ENCODE peak calls at places on chromosome 14, in four cellular contexts. T is WTC11, N is AG09319, W is kidney. F is an unnamed sample.

GRCh38 chr14:29111554-29111953 is 345.0 kb downstream of the FOXG1 start:
- DNase-seq in T (no peak), N (no peak), W (no peak), F (no peak)

GRCh38 chr14:68464716-68465115 is 328.2 kb downstream of the ZFP36L1 start:
- DNase-seq in T (no peak), N (no peak), W (no peak), F (no peak)

GRCh38 chr14:60590907-60591510 is 58.3 kb downstream of the SIX1 start:
- DNase-seq in T (no peak), N (no peak), W (no peak), F (no peak)

GRCh38 chr14:69650948-69651369 is 39.6 kb downstream of the SUSD6 start:
- DNase-seq in T (no peak), N (no peak), W (no peak), F (no peak)

GRCh38 chr14:73339846-73340565 is 102.7 kb downstream of the PAPLN start:
- DNase-seq in T (no peak), N (no peak), W (no peak), F (no peak)

GRCh38 chr14:94612174-94612573 is at the start of gene SERPINA3:
- DNase-seq in T (no peak), N (no peak), W (no peak), F (no peak)

GRCh38 chr14:94630396-94630795 is 18.2 kb downstream of the SERPINA3 start:
- DNase-seq in T (no peak), N (no peak), W (no peak), F (no peak)

GRCh38 chr14:20476795-20477194 is 7.6 kb downstream of the PNP start:
- DNase-seq in T (no peak), N (no peak), W (no peak), F (no peak)

GRCh38 chr14:64737391-64738305 is 33.4 kb downstream of the PLEKHG3 start:
- DNase-seq in T (no peak), N (no peak), W (peak), F (no peak)

GRCh38 chr14:69804902-69805301 is 7.9 kb upstream of the SLC10A1 start:
- DNase-seq in T (no peak), N (no peak), W (no peak), F (no peak)

GRCh38 chr14:73997108-73997943 is 21.8 kb downstream of the ENTPD5 start:
- DNase-seq in T (no peak), N (no peak), W (no peak), F (no peak)

GRCh38 chr14:105455766-105456660 is 18.6 kb upstream of the CRIP2 start:
- DNase-seq in T (no peak), N (no peak), W (no peak), F (no peak)

GRCh38 chr14:62462996-62463395 is 582.3 kb downstream of the KCNH5 start:
- DNase-seq in T (no peak), N (no peak), W (no peak), F (no peak)

GRCh38 chr14:65558363-65558762 is 145.8 kb downstream of the FUT8 start:
- DNase-seq in T (no peak), N (no peak), W (no peak), F (no peak)

GRCh38 chr14:93114713-93115068 is 1.0 kb downstream of the ITPK1 start:
- DNase-seq in T (peak), N (no peak), W (peak), F (peak)

DNA sequence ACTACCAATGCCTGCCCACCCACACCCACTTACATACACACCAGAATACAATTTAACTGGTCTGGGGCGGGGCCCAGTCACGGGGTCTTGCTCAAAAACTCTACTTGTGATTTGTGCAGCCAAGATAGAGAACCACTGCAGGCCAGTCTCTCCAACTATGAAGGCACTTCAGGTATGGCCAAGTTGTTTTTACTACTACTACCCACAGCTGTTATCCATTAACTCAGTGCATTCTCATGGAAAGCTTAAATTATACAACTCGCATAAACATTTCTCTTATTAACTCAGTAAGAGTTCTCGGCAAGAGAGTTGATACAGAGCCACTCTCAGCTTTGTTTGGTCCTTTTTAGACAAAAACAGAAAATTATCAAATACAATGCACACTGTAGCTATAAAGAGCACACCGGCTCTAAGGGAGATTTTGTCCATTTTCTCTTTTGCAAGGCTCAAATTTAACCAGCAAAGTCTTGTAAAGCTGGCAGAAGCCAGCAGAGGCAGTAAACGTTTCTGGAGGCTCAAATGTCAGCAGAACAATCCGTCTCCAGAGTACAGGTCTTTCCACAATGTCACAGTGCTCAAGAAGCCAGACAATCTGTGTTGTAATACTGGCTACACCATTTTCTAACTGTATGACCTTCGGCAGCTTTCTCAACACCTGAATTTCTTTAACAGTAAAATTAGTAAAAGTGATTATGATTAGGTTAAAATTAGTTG is 85.9 kb downstream of the PTGER2 start:
- DNase-seq in T (no peak), N (no peak), W (no peak), F (no peak)
- TF ChIP-seq CTCF in T (no peak), N (peak), W (peak), F (no peak)

GRCh38 chr14:45290547-45290946 is 37.5 kb upstream of the MIS18BP1 start:
- DNase-seq in T (no peak), N (no peak), W (no peak), F (no peak)

GRCh38 chr14:45287609-45288008 is 34.6 kb upstream of the MIS18BP1 start:
- DNase-seq in T (no peak), N (no peak), W (no peak), F (no peak)

GRCh38 chr14:45284802-45285201 is 31.8 kb upstream of the MIS18BP1 start:
- DNase-seq in T (no peak), N (no peak), W (no peak), F (no peak)
- TF ChIP-seq CTCF in T (no peak), N (no peak), W (no peak), F (peak)

GRCh38 chr14:66613344-66613743 is 105.4 kb downstream of the GPHN start:
- DNase-seq in T (no peak), N (no peak), W (no peak), F (no peak)

GRCh38 chr14:66606826-66607225 is 98.9 kb downstream of the GPHN start:
- DNase-seq in T (no peak), N (no peak), W (no peak), F (no peak)

DNA sequence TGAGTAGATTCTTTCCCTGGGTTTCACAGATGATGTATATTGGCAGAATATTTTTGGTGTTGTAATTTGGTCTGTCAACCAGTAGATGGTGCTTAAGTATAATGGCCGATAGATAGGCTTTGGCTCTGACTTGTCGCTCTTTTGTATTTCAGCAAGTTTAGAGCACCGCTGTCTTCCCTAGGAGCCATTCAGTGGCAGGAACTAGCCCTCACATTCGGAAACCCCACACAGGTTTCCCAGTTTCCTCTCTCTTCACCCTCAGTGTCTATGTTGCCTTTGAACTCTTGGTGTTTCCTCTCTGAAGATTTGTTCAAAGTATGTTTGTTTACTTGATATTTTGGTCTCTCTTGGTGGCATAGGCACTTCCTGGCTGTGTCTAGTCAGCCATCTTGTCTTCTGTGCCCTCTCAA is 102.2 kb downstream of the GPHN start:
- DNase-seq in T (no peak), N (no peak), W (no peak), F (no peak)
- TF ChIP-seq CTCF in T (peak), N (peak), W (no peak), F (peak)

DNA sequence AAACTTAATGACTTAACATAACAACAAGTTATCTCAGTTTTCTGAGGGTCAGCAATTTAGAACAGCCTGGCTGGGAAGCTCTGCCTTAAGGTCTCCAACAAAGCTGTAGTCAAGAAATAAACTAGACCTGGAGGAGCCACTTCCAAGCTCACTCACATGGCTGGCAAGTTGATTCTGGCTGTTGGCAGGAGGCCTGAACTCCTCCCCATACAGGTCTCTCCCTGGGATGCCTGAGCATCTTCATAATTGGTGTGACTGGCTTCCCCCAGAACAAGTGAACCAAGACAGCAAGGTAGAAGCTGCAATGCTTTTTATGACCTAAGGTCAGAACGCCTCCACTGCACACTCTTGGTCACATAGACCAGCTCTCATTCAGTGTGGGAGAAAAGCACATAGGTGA is 128.3 kb downstream of the SAMD4A start:
- DNase-seq in T (no peak), N (no peak), W (no peak), F (no peak)
- TF ChIP-seq CTCF in T (no peak), N (no peak), W (no peak), F (no peak)

GRCh38 chr14:59277659-59278058 is 89.2 kb downstream of the DAAM1 start:
- DNase-seq in T (no peak), N (no peak), W (no peak), F (no peak)
- TF ChIP-seq CTCF in T (no peak), N (no peak), W (no peak), F (no peak)

DNA sequence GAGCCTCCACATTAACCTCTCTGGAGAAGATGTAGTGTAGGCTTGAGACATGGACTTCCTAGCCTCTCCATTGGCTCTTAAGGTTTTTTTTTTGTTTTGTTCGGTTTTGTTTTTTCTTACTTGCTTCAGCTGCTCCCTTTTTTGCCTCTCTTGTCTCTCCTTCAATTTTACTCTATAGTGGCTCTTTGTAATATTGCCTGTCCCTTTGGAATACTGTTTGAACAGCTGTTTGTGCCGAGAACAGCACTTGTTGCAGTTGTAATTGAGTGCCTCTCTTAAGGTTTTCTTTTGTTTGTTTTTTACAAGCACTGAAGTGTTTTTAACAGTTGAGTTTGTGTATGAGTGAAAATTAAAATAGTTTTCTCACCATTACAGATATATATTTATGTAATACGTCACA is 567.7 kb downstream of the LRFN5 start:
- DNase-seq in T (no peak), N (no peak), W (no peak), F (no peak)
- TF ChIP-seq CTCF in T (no peak), N (no peak), W (no peak), F (no peak)

GRCh38 chr14:22994762-22995275 is 12.5 kb upstream of the AJUBA start:
- DNase-seq in T (peak), N (no peak), W (peak), F (no peak)
- TF ChIP-seq CTCF in T (peak), N (peak), W (peak), F (no peak)